ENCODE peak calls at places on chromosomes 2 and 18, in ten cellular contexts. One of them, this sample, is unnamed.

GRCh38 chr2:155308367-155309009 is 610.0 kb downstream of the KCNJ3 start:
- DNase-seq in mesendoderm: peak; percentile 16
- DNase-seq in T-helper 2 cell treated with Interferon-gamma antibody and Interleukin-4, amounts not matched to agents 5 μg/mL and 100 μg/mL, for 36 hours: no peak
- DNase-seq in anterior cingulate cortex: no peak
- DNase-seq in osteoblast: no peak
- DNase-seq in Daoy: no peak
- DNase-seq in hypothalamus: no peak
- DNase-seq in ovary: no peak
- DNase-seq in ELF-1: no peak
- DNase-seq in nephron progenitor cell: no peak
- DNase-seq in this sample: no peak

GRCh38 chr2:79432731-79433146 is 80.1 kb upstream of the CTNNA2 start:
- DNase-seq in osteoblast: no peak
- DNase-seq in ovary: no peak
- DNase-seq in hypothalamus: peak; percentile 15
- DNase-seq in Daoy: no peak
- DNase-seq in T-helper 2 cell treated with Interferon-gamma antibody and Interleukin-4, amounts not matched to agents 5 μg/mL and 100 μg/mL, for 36 hours: no peak
- DNase-seq in anterior cingulate cortex: peak; percentile 59
- DNase-seq in mesendoderm: no peak
- DNase-seq in ELF-1: no peak
- DNase-seq in nephron progenitor cell: no peak
- DNase-seq in this sample: no peak

GRCh38 chr2:188551671-188552070 is 260.0 kb downstream of the GULP1 start:
- DNase-seq in hypothalamus: no peak
- DNase-seq in ovary: no peak
- DNase-seq in nephron progenitor cell: no peak
- DNase-seq in ELF-1: no peak
- DNase-seq in anterior cingulate cortex: no peak
- DNase-seq in mesendoderm: no peak
- DNase-seq in Daoy: no peak
- DNase-seq in osteoblast: no peak
- DNase-seq in T-helper 2 cell treated with Interferon-gamma antibody and Interleukin-4, amounts not matched to agents 5 μg/mL and 100 μg/mL, for 36 hours: no peak
- DNase-seq in this sample: no peak

GRCh38 chr18:54762386-54762785 is 65.9 kb upstream of the RAB27B start:
- DNase-seq in nephron progenitor cell: no peak
- DNase-seq in hypothalamus: no peak
- DNase-seq in anterior cingulate cortex: no peak
- DNase-seq in Daoy: no peak
- DNase-seq in T-helper 2 cell treated with Interferon-gamma antibody and Interleukin-4, amounts not matched to agents 5 μg/mL and 100 μg/mL, for 36 hours: no peak
- DNase-seq in ELF-1: no peak
- DNase-seq in mesendoderm: peak; percentile 45
- DNase-seq in osteoblast: no peak
- DNase-seq in ovary: no peak
- DNase-seq in this sample: no peak

GRCh38 chr2:191845876-191846786 is 757 bp downstream of the CAVIN2 start:
- DNase-seq in mesendoderm: no peak
- DNase-seq in T-helper 2 cell treated with Interferon-gamma antibody and Interleukin-4, amounts not matched to agents 5 μg/mL and 100 μg/mL, for 36 hours: no peak
- DNase-seq in ELF-1: no peak
- DNase-seq in ovary: peak; percentile 57
- DNase-seq in hypothalamus: no peak
- DNase-seq in nephron progenitor cell: no peak
- DNase-seq in osteoblast: no peak
- DNase-seq in Daoy: no peak
- DNase-seq in anterior cingulate cortex: no peak
- DNase-seq in this sample: no peak

GRCh38 chr2:232075080-232075479 is 113.6 kb downstream of the DIS3L2 start:
- DNase-seq in anterior cingulate cortex: no peak
- DNase-seq in T-helper 2 cell treated with Interferon-gamma antibody and Interleukin-4, amounts not matched to agents 5 μg/mL and 100 μg/mL, for 36 hours: no peak
- DNase-seq in Daoy: no peak
- DNase-seq in mesendoderm: no peak
- DNase-seq in ELF-1: no peak
- DNase-seq in ovary: no peak
- DNase-seq in osteoblast: no peak
- DNase-seq in nephron progenitor cell: no peak
- DNase-seq in hypothalamus: no peak
- DNase-seq in this sample: no peak

GRCh38 chr2:70638561-70638960 is 84.9 kb upstream of the TGFA start:
- DNase-seq in osteoblast: no peak
- DNase-seq in ovary: no peak
- DNase-seq in Daoy: no peak
- DNase-seq in nephron progenitor cell: no peak
- DNase-seq in T-helper 2 cell treated with Interferon-gamma antibody and Interleukin-4, amounts not matched to agents 5 μg/mL and 100 μg/mL, for 36 hours: no peak
- DNase-seq in anterior cingulate cortex: no peak
- DNase-seq in mesendoderm: no peak
- DNase-seq in ELF-1: no peak
- DNase-seq in hypothalamus: no peak
- DNase-seq in this sample: no peak

GRCh38 chr18:24853076-24853475 is 392.6 kb downstream of the HRH4 start:
- DNase-seq in ovary: no peak
- DNase-seq in hypothalamus: no peak
- DNase-seq in ELF-1: no peak
- DNase-seq in nephron progenitor cell: no peak
- DNase-seq in Daoy: no peak
- DNase-seq in T-helper 2 cell treated with Interferon-gamma antibody and Interleukin-4, amounts not matched to agents 5 μg/mL and 100 μg/mL, for 36 hours: no peak
- DNase-seq in anterior cingulate cortex: no peak
- DNase-seq in mesendoderm: peak; percentile 10
- DNase-seq in osteoblast: no peak
- DNase-seq in this sample: no peak

GRCh38 chr2:158772306-158773078 is 22.6 kb upstream of the DAPL1 start:
- DNase-seq in ovary: no peak
- DNase-seq in T-helper 2 cell treated with Interferon-gamma antibody and Interleukin-4, amounts not matched to agents 5 μg/mL and 100 μg/mL, for 36 hours: no peak
- DNase-seq in mesendoderm: no peak
- DNase-seq in Daoy: no peak
- DNase-seq in osteoblast: no peak
- DNase-seq in nephron progenitor cell: no peak
- DNase-seq in hypothalamus: peak; percentile 66
- DNase-seq in ELF-1: no peak
- DNase-seq in anterior cingulate cortex: peak; percentile 83
- DNase-seq in this sample: peak; percentile 61

GRCh38 chr2:71894266-71894665 is 253.4 kb downstream of the CYP26B1 start:
- DNase-seq in nephron progenitor cell: no peak
- DNase-seq in osteoblast: no peak
- DNase-seq in T-helper 2 cell treated with Interferon-gamma antibody and Interleukin-4, amounts not matched to agents 5 μg/mL and 100 μg/mL, for 36 hours: no peak
- DNase-seq in ELF-1: peak; percentile 32
- DNase-seq in Daoy: no peak
- DNase-seq in hypothalamus: no peak
- DNase-seq in mesendoderm: peak; percentile 19
- DNase-seq in ovary: no peak
- DNase-seq in anterior cingulate cortex: no peak
- DNase-seq in this sample: no peak

GRCh38 chr2:3643371-3644245 is 14.4 kb upstream of the ALLC start:
- DNase-seq in mesendoderm: no peak
- DNase-seq in anterior cingulate cortex: no peak
- DNase-seq in nephron progenitor cell: no peak
- DNase-seq in ELF-1: no peak
- DNase-seq in T-helper 2 cell treated with Interferon-gamma antibody and Interleukin-4, amounts not matched to agents 5 μg/mL and 100 μg/mL, for 36 hours: no peak
- DNase-seq in hypothalamus: no peak
- DNase-seq in ovary: peak; percentile 34
- DNase-seq in osteoblast: peak; percentile 18
- DNase-seq in Daoy: no peak
- DNase-seq in this sample: no peak

GRCh38 chr18:629303-630150 is 27.9 kb upstream of the TYMS start:
- DNase-seq in Daoy: peak; percentile 6
- DNase-seq in hypothalamus: no peak
- DNase-seq in ovary: no peak
- DNase-seq in mesendoderm: no peak
- DNase-seq in anterior cingulate cortex: no peak
- DNase-seq in osteoblast: peak; percentile 22
- DNase-seq in ELF-1: no peak
- DNase-seq in nephron progenitor cell: no peak
- DNase-seq in T-helper 2 cell treated with Interferon-gamma antibody and Interleukin-4, amounts not matched to agents 5 μg/mL and 100 μg/mL, for 36 hours: peak; percentile 42
- DNase-seq in this sample: no peak

GRCh38 chr2:85890522-85891176 is 1.9 kb upstream of the ST3GAL5 start:
- DNase-seq in ovary: no peak
- DNase-seq in osteoblast: no peak
- DNase-seq in Daoy: no peak
- DNase-seq in nephron progenitor cell: no peak
- DNase-seq in ELF-1: peak; percentile 32
- DNase-seq in anterior cingulate cortex: no peak
- DNase-seq in T-helper 2 cell treated with Interferon-gamma antibody and Interleukin-4, amounts not matched to agents 5 μg/mL and 100 μg/mL, for 36 hours: no peak
- DNase-seq in mesendoderm: no peak
- DNase-seq in hypothalamus: peak; percentile 25
- DNase-seq in this sample: peak; percentile 22

GRCh38 chr18:42730272-42730671 is 385.2 kb downstream of the RIT2 start:
- DNase-seq in T-helper 2 cell treated with Interferon-gamma antibody and Interleukin-4, amounts not matched to agents 5 μg/mL and 100 μg/mL, for 36 hours: no peak
- DNase-seq in osteoblast: no peak
- DNase-seq in ELF-1: no peak
- DNase-seq in anterior cingulate cortex: no peak
- DNase-seq in mesendoderm: peak; percentile 27
- DNase-seq in hypothalamus: no peak
- DNase-seq in ovary: no peak
- DNase-seq in Daoy: no peak
- DNase-seq in nephron progenitor cell: no peak
- DNase-seq in this sample: no peak